ENCODE peak calls at places on chromosomes 3 and 15, in seven cellular contexts. S is iris pigment epithelial cell, Y is T-cell, T is ELR, A is NCI-H1417, L is T47D, K is left colon. N is an unnamed sample.

GRCh38 chr3:44712455-44713075 is at the start of gene ZNF502:
- DNase-seq in S (peak; percentile 91), T (peak; percentile 82), Y (peak; percentile 56), A (peak; percentile 54), K (peak; percentile 83), L (no peak), N (peak; percentile 84)

GRCh38 chr3:177647876-177648275 is 450.6 kb upstream of the TBL1XR1 start:
- DNase-seq in T (no peak), L (no peak), K (no peak), A (peak; percentile 53), Y (no peak), S (no peak), N (no peak)

GRCh38 chr15:76204558-76204845 is 106.8 kb downstream of the ETFA start:
- DNase-seq in K (no peak), S (no peak), A (no peak), Y (no peak), T (no peak), L (no peak), N (no peak)

GRCh38 chr3:111588527-111588926 is 6.6 kb downstream of the ZBED2 start:
- DNase-seq in T (peak; percentile 26), Y (no peak), A (no peak), K (no peak), L (no peak), S (peak; percentile 15), N (peak; percentile 42)

GRCh38 chr15:79027532-79028410 is 62.8 kb downstream of the RASGRF1 start:
- DNase-seq in A (no peak), Y (no peak), K (no peak), T (no peak), L (no peak), S (no peak), N (no peak)

GRCh38 chr3:148792540-148792939 is 35.1 kb upstream of the CPB1 start:
- DNase-seq in L (no peak), A (no peak), Y (no peak), T (no peak), S (no peak), K (no peak), N (no peak)

GRCh38 chr3:18649666-18650363 is 224.7 kb upstream of the SATB1 start:
- DNase-seq in L (no peak), K (no peak), Y (peak; percentile 7), A (no peak), S (no peak), T (no peak), N (no peak)

GRCh38 chr3:119294402-119294888 is 262 bp downstream of the ARHGAP31 start:
- DNase-seq in L (peak; percentile 58), A (no peak), T (no peak), S (no peak), K (peak; percentile 62), Y (peak; percentile 71), N (no peak)

GRCh38 chr15:62099171-62099601 is 32.4 kb downstream of the C2CD4A start:
- DNase-seq in Y (no peak), S (peak; percentile 39), L (no peak), A (no peak), T (peak; percentile 30), K (no peak), N (peak; percentile 89)

GRCh38 chr3:112089956-112090898 is 4.0 kb downstream of the C3orf52 start:
- DNase-seq in L (no peak), K (no peak), Y (no peak), S (no peak), A (peak; percentile 71), T (no peak), N (peak; percentile 61)

GRCh38 chr3:163582967-163583366 is 1495.3 kb downstream of the SI start:
- DNase-seq in Y (no peak), L (no peak), K (no peak), S (no peak), T (no peak), A (no peak), N (no peak)

GRCh38 chr3:134864644-134865043 is 69.6 kb downstream of the EPHB1 start:
- DNase-seq in T (no peak), S (no peak), L (no peak), K (no peak), Y (no peak), A (no peak), N (no peak)

GRCh38 chr3:99713440-99713839 is 75.0 kb downstream of the COL8A1 start:
- DNase-seq in L (no peak), Y (no peak), K (no peak), T (no peak), S (peak; percentile 58), A (no peak), N (no peak)

GRCh38 chr15:96264351-96264798 is 66.1 kb upstream of the NR2F2 start:
- DNase-seq in S (no peak), A (no peak), T (no peak), K (no peak), L (no peak), Y (no peak), N (no peak)

GRCh38 chr3:39972508-39972907 is 163.1 kb downstream of the MYRIP start:
- DNase-seq in Y (no peak), S (no peak), K (no peak), A (no peak), L (no peak), T (no peak), N (no peak)

GRCh38 chr15:85142324-85142723 is 160.7 kb downstream of the PDE8A start:
- DNase-seq in L (no peak), Y (no peak), K (no peak), T (peak; percentile 80), A (no peak), S (peak; percentile 69), N (peak; percentile 75)

GRCh38 chr3:135779590-135780235 is 185.8 kb upstream of the PPP2R3A start:
- DNase-seq in T (no peak), S (no peak), K (no peak), Y (no peak), L (no peak), A (no peak), N (no peak)

GRCh38 chr3:186053954-186054353 is 54.9 kb downstream of the ETV5 start:
- DNase-seq in T (peak; percentile 19), S (peak; percentile 55), L (no peak), A (no peak), K (no peak), Y (no peak), N (peak; percentile 20)

GRCh38 chr3:141454906-141455602 is 31.8 kb upstream of the RASA2 start:
- DNase-seq in L (peak; percentile 46), K (no peak), T (peak; percentile 95), Y (no peak), S (peak; percentile 85), A (peak; percentile 70), N (peak; percentile 86)

GRCh38 chr3:64408770-64409169 is 183.5 kb upstream of the PRICKLE2 start:
- DNase-seq in K (no peak), T (peak; percentile 50), A (no peak), S (peak; percentile 47), L (no peak), Y (no peak), N (peak; percentile 35)

GRCh38 chr15:43534897-43535296 is 17.5 kb downstream of the MAP1A start:
- DNase-seq in L (no peak), T (no peak), S (no peak), K (no peak), A (no peak), Y (no peak), N (no peak)

GRCh38 chr3:170585008-170585936 is 603 bp downstream of the SLC7A14 start:
- DNase-seq in T (peak; percentile 35), A (no peak), L (no peak), K (no peak), Y (no peak), S (no peak), N (no peak)

GRCh38 chr3:24004171-24004938 is 59.3 kb downstream of the NR1D2 start:
- DNase-seq in A (no peak), Y (no peak), T (peak; percentile 10), S (no peak), L (no peak), K (no peak), N (no peak)

GRCh38 chr3:20043398-20043797 is 3.2 kb downstream of the KAT2B start:
- DNase-seq in S (peak; percentile 44), K (peak; percentile 96), L (no peak), T (no peak), A (no peak), Y (peak; percentile 41), N (peak; percentile 43)

GRCh38 chr3:20185364-20185732 is 658 bp downstream of the SGO1 start:
- DNase-seq in T (peak; percentile 43), A (peak; percentile 18), Y (no peak), K (peak; percentile 26), S (peak; percentile 31), L (no peak), N (peak; percentile 32)

GRCh38 chr15:100133981-100134711 is 207.6 kb downstream of the ADAMTS17 start:
- DNase-seq in K (no peak), L (no peak), T (no peak), S (no peak), A (no peak), Y (no peak), N (no peak)

N was measured in EH.